ENCODE peak calls at places on chromosomes 1 and 21, in six cellular contexts. U is stomach, O is ovary, E is body of pancreas, G is esophagus muscularis mucosa, F is heart left ventricle. W is an unnamed sample.

GRCh38 chr1:39102537-39103320 is 76.6 kb downstream of the NDUFS5 start:
- DNase-seq in E (peak; percentile 62), G (no peak), U (no peak), F (peak; percentile 39), O (no peak), W (peak; percentile 58)

GRCh38 chr1:231337043-231337471 is 595 bp downstream of the EXOC8 start:
- DNase-seq in G (no peak), U (no peak), O (no peak), F (peak; percentile 34), E (peak; percentile 15), W (no peak)

GRCh38 chr1:47181955-47182680 is 7.7 kb downstream of the PDZK1IP1 start:
- DNase-seq in O (no peak), E (no peak), G (peak; percentile 68), F (no peak), U (peak; percentile 65), W (no peak)

GRCh38 chr1:53557830-53558784 is 98.9 kb downstream of the DMRTB1 start:
- DNase-seq in E (no peak), U (no peak), F (no peak), O (peak; percentile 16), G (no peak), W (peak; percentile 3)

GRCh38 chr1:64292399-64292798 is 89.0 kb downstream of the UBE2U start:
- DNase-seq in F (no peak), G (no peak), E (no peak), U (no peak), O (no peak), W (no peak)

GRCh38 chr1:64505232-64505943 is 35.5 kb downstream of the CACHD1 start:
- DNase-seq in U (peak; percentile 61), O (peak; percentile 52), F (peak; percentile 33), E (peak; percentile 51), G (no peak), W (peak; percentile 40)

GRCh38 chr1:51564124-51564523 is 45.1 kb upstream of the EPS15 start:
- DNase-seq in O (no peak), F (no peak), E (peak; percentile 22), G (no peak), U (no peak), W (no peak)

GRCh38 chr1:47196622-47197021 is 6.8 kb upstream of the PDZK1IP1 start:
- DNase-seq in E (no peak), G (no peak), U (no peak), O (no peak), F (no peak), W (no peak)

GRCh38 chr1:179926494-179927205 is 28.0 kb upstream of the CEP350 start:
- DNase-seq in F (no peak), E (no peak), O (no peak), G (no peak), U (no peak), W (no peak)

GRCh38 chr1:25651824-25652741 is 35.5 kb downstream of the MAN1C1 start:
- DNase-seq in U (no peak), E (no peak), O (no peak), F (no peak), G (peak; percentile 82), W (peak; percentile 24)

GRCh38 chr1:177983087-177983823 is 13.4 kb upstream of the SEC16B start:
- DNase-seq in G (no peak), O (no peak), F (no peak), E (peak; percentile 8), U (no peak), W (no peak)

GRCh38 chr21:45318556-45319341 is 31.1 kb upstream of the POFUT2 start:
- DNase-seq in F (peak; percentile 91), G (no peak), O (peak; percentile 57), U (peak; percentile 46), E (peak; percentile 55), W (peak; percentile 65)

GRCh38 chr1:204396015-204396583 is 15.5 kb downstream of the PPP1R15B start:
- DNase-seq in U (no peak), F (no peak), O (no peak), E (no peak), G (no peak), W (no peak)

GRCh38 chr1:3066250-3066711 is 2.7 kb upstream of the PRDM16 start:
- DNase-seq in G (no peak), U (peak; percentile 81), E (peak; percentile 85), F (peak; percentile 61), O (peak; percentile 57), W (no peak)

GRCh38 chr1:22749503-22749902 is 38.9 kb downstream of the EPHB2 start:
- DNase-seq in O (no peak), U (no peak), E (no peak), G (no peak), F (no peak), W (no peak)

GRCh38 chr1:184597652-184598357 is 156.9 kb downstream of the EDEM3 start:
- DNase-seq in U (no peak), G (no peak), F (no peak), E (no peak), O (no peak), W (no peak)

GRCh38 chr21:24280591-24280990 is 1326.7 kb downstream of the MRPL39 start:
- DNase-seq in E (no peak), G (no peak), F (no peak), U (no peak), O (no peak), W (no peak)

GRCh38 chr1:235018161-235018560 is 110.5 kb downstream of the TOMM20 start:
- DNase-seq in E (peak; percentile 24), U (no peak), G (no peak), O (no peak), F (no peak), W (no peak)

GRCh38 chr1:13543927-13544556 is 30.2 kb upstream of the LRRC38 start:
- DNase-seq in G (no peak), E (peak; percentile 34), O (peak; percentile 65), U (peak; percentile 27), F (peak; percentile 64), W (no peak)

GRCh38 chr1:116553386-116554115 is 17.3 kb downstream of the CD58 start:
- DNase-seq in U (no peak), G (no peak), F (no peak), O (no peak), E (no peak), W (no peak)

GRCh38 chr1:94543003-94543402 is 1.4 kb upstream of the F3 start:
- DNase-seq in O (no peak), U (no peak), E (no peak), F (no peak), G (no peak), W (no peak)

GRCh38 chr1:105793541-105794146 is 1262.8 kb upstream of the PRMT6 start:
- DNase-seq in F (no peak), O (peak; percentile 72), E (peak; percentile 46), U (peak; percentile 54), G (no peak), W (no peak)

DNA sequence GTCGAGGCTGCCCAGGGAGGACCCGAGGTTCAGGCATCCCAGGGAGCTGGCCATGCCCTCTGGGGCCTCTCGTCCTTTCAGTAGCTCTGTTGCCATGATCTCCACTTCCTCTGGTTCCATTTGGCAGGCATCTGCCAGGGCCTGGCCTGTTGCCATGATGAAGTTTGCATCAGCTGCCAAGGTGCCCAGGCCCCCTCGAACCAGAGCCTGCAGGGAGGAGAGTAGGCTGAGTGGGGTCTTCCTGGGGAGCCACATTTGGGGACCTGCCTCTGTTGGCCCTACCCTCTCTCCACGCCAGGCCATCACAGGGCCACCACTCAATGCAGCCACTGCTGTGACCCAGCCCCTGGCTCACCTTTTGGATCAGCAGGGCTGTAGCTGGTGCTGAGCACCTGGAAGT is 16.4 kb upstream of the KIF21B start:
- DNase-seq in O (no peak), U (no peak), E (no peak), G (no peak), F (no peak), W (no peak)
- H3K27me3 ChIP-seq in O (no peaks in the 10 kb centered on the region), U (no peaks in the 10 kb centered on the region), E (no peaks in the 10 kb centered on the region), G (no peaks in the 10 kb centered on the region), F (peaks cover 5% of the 10 kb centered on the region), W (no peaks in the 10 kb centered on the region)

GRCh38 chr1:67831850-67832513 is 1.3 kb downstream of the GNG12 start:
- DNase-seq in U (peak; percentile 63), O (peak; percentile 66), G (no peak), E (peak; percentile 60), F (peak; percentile 55), W (peak; percentile 61)
- TF ChIP-seq POLR2A in U (no peak), O (peak; percentile 25), G (no peak), E (peak; percentile 22), F (no peak), W (peak; percentile 38)

GRCh38 chr21:31573217-31573616 is 86.3 kb upstream of the SOD1 start:
- DNase-seq in G (no peak), F (no peak), O (no peak), E (no peak), U (no peak), W (no peak)
- H3K4me3 ChIP-seq in G (no peak overlapping the region), F (no peak overlapping the region), O (no peak overlapping the region), E (no peak overlapping the region), U (no peak overlapping the region), W (no peak overlapping the region)

DNA sequence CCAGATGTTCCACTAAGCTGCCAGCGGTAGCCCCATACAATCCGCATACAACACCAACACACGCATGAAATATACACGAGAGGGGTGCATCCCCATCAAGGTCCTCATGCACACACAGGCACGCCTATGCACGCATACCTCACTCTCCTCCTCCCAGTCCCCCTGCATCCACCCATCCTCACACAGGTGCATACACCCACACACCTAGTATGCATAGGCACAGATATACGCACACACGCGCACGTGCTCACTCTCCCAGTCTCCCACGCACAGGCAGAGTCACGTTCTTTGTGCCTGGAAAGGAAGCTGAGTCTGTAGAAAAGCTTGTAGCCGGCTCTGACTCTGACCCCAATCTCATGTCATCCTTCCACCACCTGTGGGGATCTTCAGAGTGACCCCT is 16.9 kb upstream of the PADI2 start:
- DNase-seq in U (no peak), G (no peak), F (no peak), E (no peak), O (no peak), W (no peak)
- H3K27me3 ChIP-seq in U (peaks cover 38% of the 10 kb centered on the region), G (no peaks in the 10 kb centered on the region), F (peaks cover 36% of the 10 kb centered on the region), E (no peaks in the 10 kb centered on the region), O (no peaks in the 10 kb centered on the region), W (no peaks in the 10 kb centered on the region)

W was measured in uterus.